ENCODE peak calls at places on chromosomes 2 and 18, in eight cellular contexts. F is dorsolateral prefrontal cortex, W is endothelial cell, A is GM12865, Z is IMR-90, V is neural crest cell, P is upper lobe of left lung, Q is RWPE1. I is an unnamed sample.
A peak's percentile ranks its signal among the peaks of the same experiment; 100 is the strongest.

GRCh38 chr18:35072616-35073015 is 31.4 kb downstream of the MAPRE2 start:
- DNase-seq in Z (no peak), Q (no peak), P (no peak), F (no peak), A (no peak), W (no peak), V (no peak), I (no peak)

GRCh38 chr18:40380657-40381441 is 1574.2 kb upstream of the PIK3C3 start:
- DNase-seq in P (no peak), F (no peak), W (no peak), Z (peak; percentile 73), V (no peak), Q (no peak), A (no peak), I (no peak)

GRCh38 chr2:36618381-36618780 is 20.4 kb upstream of the FEZ2 start:
- DNase-seq in Z (peak; percentile 82), V (peak; percentile 47), P (no peak), A (peak; percentile 67), Q (peak; percentile 72), F (no peak), W (peak; percentile 61), I (no peak)

GRCh38 chr2:165803123-165803760 is 9.2 kb upstream of the GALNT3 start:
- DNase-seq in W (no peak), A (no peak), F (no peak), P (no peak), Q (no peak), Z (peak; percentile 80), V (no peak), I (no peak)

GRCh38 chr2:200026312-200026711 is 70.9 kb downstream of the MAIP1 start:
- DNase-seq in Z (no peak), V (no peak), A (no peak), W (no peak), P (no peak), Q (no peak), F (no peak), I (no peak)

GRCh38 chr2:241495172-241496002 is 13.0 kb downstream of the STK25 start:
- DNase-seq in Z (no peak), P (peak; percentile 80), A (no peak), W (no peak), Q (no peak), V (no peak), F (no peak), I (no peak)

GRCh38 chr18:35775887-35776286 is 194.3 kb downstream of the GALNT1 start:
- DNase-seq in P (no peak), V (no peak), F (no peak), W (no peak), A (peak; percentile 14), Q (no peak), Z (peak; percentile 9), I (no peak)

GRCh38 chr2:182068811-182069210 is 83.2 kb downstream of the PPP1R1C start:
- DNase-seq in Z (no peak), W (no peak), V (no peak), P (no peak), Q (peak; percentile 4), F (no peak), A (no peak), I (no peak)

GRCh38 chr18:49335677-49336076 is 124.8 kb downstream of the DYM start:
- DNase-seq in Z (no peak), A (no peak), V (no peak), Q (no peak), W (peak; percentile 10), P (no peak), F (no peak), I (no peak)

GRCh38 chr2:240812721-240813120 is 7.3 kb downstream of the KIF1A start:
- DNase-seq in W (no peak), V (no peak), Q (no peak), Z (no peak), F (no peak), A (no peak), P (peak; percentile 25), I (peak; percentile 24)

GRCh38 chr2:33589444-33589843 is 9.7 kb downstream of the FAM98A start:
- DNase-seq in P (no peak), Z (peak; percentile 19), F (no peak), V (no peak), Q (no peak), W (no peak), A (no peak), I (no peak)

GRCh38 chr18:11862468-11863137 is 11.4 kb downstream of the CHMP1B start:
- DNase-seq in Z (no peak), W (no peak), V (no peak), F (no peak), P (no peak), A (no peak), Q (no peak), I (no peak)

GRCh38 chr2:191245869-191246531 is 796 bp downstream of the MYO1B start:
- DNase-seq in F (no peak), P (peak; percentile 90), W (peak; percentile 89), A (no peak), Z (peak; percentile 75), Q (peak; percentile 74), V (peak; percentile 80), I (peak; percentile 47)

GRCh38 chr2:203280428-203281064 is 41.7 kb downstream of the CYP20A1 start:
- DNase-seq in W (no peak), A (no peak), P (no peak), F (no peak), V (no peak), Z (no peak), Q (no peak), I (no peak)

GRCh38 chr2:154400891-154401290 is 297.6 kb upstream of the KCNJ3 start:
- DNase-seq in F (no peak), P (no peak), W (no peak), Z (no peak), V (no peak), Q (no peak), A (no peak), I (no peak)

GRCh38 chr2:190410171-190410570 is 2.0 kb downstream of the MFSD6 start:
- DNase-seq in A (no peak), Q (no peak), Z (no peak), W (no peak), V (no peak), P (no peak), F (no peak), I (no peak)

GRCh38 chr2:238124488-238125126 is 13.9 kb upstream of the KLHL30 start:
- DNase-seq in A (no peak), F (no peak), Z (no peak), V (no peak), Q (no peak), W (no peak), P (no peak), I (no peak)

GRCh38 chr18:44474596-44474995 is 206.1 kb upstream of the SETBP1 start:
- DNase-seq in W (no peak), A (no peak), P (no peak), V (no peak), Z (no peak), F (no peak), Q (no peak), I (no peak)

GRCh38 chr2:33531345-33532059 is 55.1 kb downstream of the RASGRP3 start:
- DNase-seq in W (no peak), Z (peak; percentile 69), V (no peak), Q (no peak), P (no peak), F (no peak), A (peak; percentile 37), I (no peak)

DNA sequence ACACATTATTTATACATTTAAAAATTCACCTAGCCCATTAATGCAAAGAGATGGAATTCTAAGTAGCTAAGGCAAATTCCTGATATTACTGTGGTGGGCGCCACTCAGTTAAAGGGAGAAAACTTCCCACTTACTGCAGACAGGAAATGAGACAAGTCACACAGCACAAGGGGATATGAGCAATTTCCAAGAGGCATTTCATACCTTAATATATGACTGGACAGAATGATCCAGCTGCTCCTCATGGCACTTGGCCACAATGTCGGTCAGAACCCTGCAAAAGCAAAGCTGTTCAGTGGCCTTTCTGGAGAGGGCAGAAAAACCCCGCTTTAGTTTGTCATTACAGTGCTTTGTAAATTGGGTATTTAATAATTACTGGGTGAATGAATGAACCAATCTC is 121.4 kb upstream of the CCDC195 start:
- DNase-seq in V (no peak), A (no peak), Z (peak; percentile 95), Q (peak; percentile 61), W (no peak), P (no peak), F (no peak), I (no peak)
- TF ChIP-seq CTCF in V (no peak), A (no peak), Z (peak; percentile 22), Q (no peak), W (no peak), P (no peak), F (no peak), I (no peak)

GRCh38 chr2:38527338-38528007 is 75.3 kb downstream of the HNRNPLL start:
- DNase-seq in W (no peak), Z (no peak), Q (no peak), V (no peak), A (no peak), P (no peak), F (no peak), I (no peak)

GRCh38 chr2:38524580-38524979 is 78.1 kb downstream of the HNRNPLL start:
- DNase-seq in F (no peak), Z (no peak), Q (no peak), V (no peak), P (no peak), A (no peak), W (no peak), I (no peak)

GRCh38 chr2:38529208-38529607 is 73.5 kb downstream of the HNRNPLL start:
- DNase-seq in Q (no peak), Z (no peak), P (peak; percentile 33), A (no peak), F (no peak), W (no peak), V (no peak), I (no peak)

GRCh38 chr2:38526195-38526594 is 76.5 kb downstream of the HNRNPLL start:
- DNase-seq in Q (no peak), W (no peak), Z (peak; percentile 43), P (no peak), A (no peak), F (no peak), V (no peak), I (no peak)

DNA sequence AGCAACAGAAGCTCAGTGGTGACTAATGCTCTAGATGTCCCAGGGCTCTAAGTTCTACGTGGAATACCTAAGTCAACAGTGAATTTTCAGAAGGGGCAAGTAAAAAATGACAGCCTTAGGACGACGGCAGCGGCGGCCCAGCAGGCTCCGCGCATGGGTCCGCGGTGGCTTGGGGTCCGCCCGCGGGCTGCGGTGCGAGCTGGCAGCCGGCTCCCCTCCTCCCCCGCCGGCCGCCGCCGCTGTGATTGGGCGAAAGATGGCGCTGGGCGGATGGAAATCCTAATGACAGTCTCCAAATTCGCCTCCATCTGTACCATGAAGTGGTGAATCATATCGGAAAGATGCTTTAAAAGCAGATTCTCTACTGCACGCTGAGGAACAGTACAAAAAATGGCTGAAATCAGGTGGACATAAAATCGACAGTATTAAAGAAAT is 74.7 kb downstream of the HNRNPLL start:
- DNase-seq in F (no peak), W (peak; percentile 69), Z (peak; percentile 69), V (peak; percentile 60), P (peak; percentile 88), A (peak; percentile 29), Q (peak; percentile 49), I (no peak)
- TF ChIP-seq CTCF in F (no peak), W (no peak), Z (no peak), V (no peak), P (no peak), A (no peak), Q (peak; percentile 11), I (no peak)

GRCh38 chr2:57720728-57721627 is 325.6 kb upstream of the VRK2 start:
- DNase-seq in V (peak; percentile 51), Z (peak; percentile 52), Q (peak; percentile 20), F (no peak), W (peak; percentile 56), P (no peak), A (peak; percentile 76), I (peak; percentile 26)
- TF ChIP-seq CTCF in V (peak; percentile 85), Z (peak; percentile 59), Q (peak; percentile 78), F (peak; percentile 80), W (peak; percentile 79), P (peak; percentile 40), A (peak; percentile 90), I (peak; percentile 84)

GRCh38 chr2:201780674-201781582 is at the start of gene ALS2:
- DNase-seq in F (peak; percentile 92), A (peak; percentile 90), V (peak; percentile 89), W (peak; percentile 95), P (peak; percentile 98), Z (peak; percentile 100), Q (peak; percentile 94), I (peak; percentile 93)
- TF ChIP-seq CTCF in F (no peak), A (no peak), V (no peak), W (no peak), P (no peak), Z (no peak), Q (no peak), I (no peak)